ENCODE peak calls at places on chromosome 13, in ten cellular contexts. W is cardiac fibroblast, V is RWPE1, J is fibroblast of the aortic adventitia, O is AG09309, R is epithelial cell of proximal tubule, M is keratinocyte, Q is cardiac muscle cell, X is upper lobe of left lung, L is mammary epithelial cell. C is an unnamed sample.

GRCh38 chr13:73231456-73231855 is 172.7 kb downstream of the KLF5 start:
- DNase-seq in L (no peak), V (no peak), M (no peak), X (no peak), Q (no peak), J (no peak), W (no peak), R (no peak), O (no peak), C (no peak)

GRCh38 chr13:107124129-107124718 is 556.3 kb upstream of the ARGLU1 start:
- DNase-seq in Q (peak; percentile 38), M (no peak), W (peak; percentile 26), V (peak; percentile 16), J (peak; percentile 5), O (no peak), X (no peak), R (no peak), L (no peak), C (no peak)

GRCh38 chr13:39016789-39017188 is 21.1 kb downstream of the PROSER1 start:
- DNase-seq in L (peak; percentile 37), O (no peak), J (peak; percentile 13), V (peak; percentile 33), W (peak; percentile 45), Q (peak; percentile 21), M (no peak), R (no peak), X (no peak), C (peak; percentile 50)

GRCh38 chr13:114113961-114114360 is 18.5 kb downstream of the RASA3 start:
- DNase-seq in L (no peak), V (no peak), W (no peak), Q (no peak), R (no peak), J (no peak), O (no peak), M (no peak), X (no peak), C (no peak)

GRCh38 chr13:95607363-95607762 is 37.1 kb downstream of the DZIP1 start:
- DNase-seq in J (peak; percentile 73), Q (no peak), V (peak; percentile 48), M (no peak), O (peak; percentile 13), X (no peak), R (peak; percentile 70), W (peak; percentile 87), L (peak; percentile 86), C (no peak)

GRCh38 chr13:112671359-112671758 is 18.5 kb upstream of the ATP11A start:
- DNase-seq in V (no peak), M (no peak), O (no peak), L (no peak), W (no peak), R (no peak), X (no peak), J (no peak), Q (no peak), C (no peak)

GRCh38 chr13:44359983-44360375 is 13.6 kb upstream of the SERP2 start:
- DNase-seq in L (peak; percentile 35), M (no peak), O (no peak), Q (no peak), R (no peak), J (no peak), V (no peak), X (no peak), W (no peak), C (no peak)

GRCh38 chr13:112994084-112994780 is 25.2 kb downstream of the MCF2L start:
- DNase-seq in V (no peak), O (no peak), M (no peak), L (peak; percentile 4), J (no peak), X (no peak), Q (no peak), W (no peak), R (no peak), C (no peak)

GRCh38 chr13:98321356-98321755 is 144.3 kb upstream of the RNF113B start:
- DNase-seq in O (no peak), X (no peak), R (no peak), M (no peak), L (no peak), J (no peak), Q (no peak), V (no peak), W (no peak), C (no peak)

GRCh38 chr13:106329941-106330340 is 205.5 kb downstream of the EFNB2 start:
- DNase-seq in L (no peak), V (no peak), W (no peak), J (no peak), X (no peak), O (no peak), Q (no peak), R (no peak), M (no peak), C (no peak)

GRCh38 chr13:47708386-47708785 is 292.7 kb downstream of the SUCLA2 start:
- DNase-seq in R (no peak), Q (no peak), M (no peak), X (no peak), J (peak; percentile 9), W (peak; percentile 2), V (peak; percentile 52), O (no peak), L (peak; percentile 70), C (no peak)

GRCh38 chr13:69545500-69546025 is 562.1 kb upstream of the ATXN8OS start:
- DNase-seq in V (no peak), M (no peak), L (no peak), O (no peak), X (no peak), W (no peak), J (no peak), R (no peak), Q (no peak), C (no peak)

GRCh38 chr13:43785166-43785680 is 1.5 kb downstream of the ENOX1 start:
- DNase-seq in J (peak; percentile 29), L (no peak), O (no peak), Q (no peak), X (no peak), R (no peak), W (no peak), V (no peak), M (no peak), C (no peak)

GRCh38 chr13:81106348-81106747 is 765.4 kb upstream of the SPRY2 start:
- DNase-seq in W (no peak), V (no peak), R (no peak), L (no peak), J (no peak), Q (no peak), X (no peak), M (no peak), O (no peak), C (no peak)

GRCh38 chr13:100534911-100535310 is 53.7 kb downstream of the GGACT start:
- DNase-seq in M (no peak), O (no peak), J (peak; percentile 2), W (no peak), V (no peak), R (no peak), L (no peak), X (no peak), Q (no peak), C (no peak)

GRCh38 chr13:100532090-100532766 is 56.4 kb downstream of the GGACT start:
- DNase-seq in M (no peak), V (no peak), Q (no peak), W (no peak), X (no peak), L (no peak), J (no peak), O (no peak), R (no peak), C (no peak)

GRCh38 chr13:100532836-100533435 is 55.7 kb downstream of the GGACT start:
- DNase-seq in O (no peak), Q (no peak), L (no peak), R (no peak), V (no peak), M (no peak), X (no peak), W (no peak), J (no peak), C (no peak)

GRCh38 chr13:100534147-100534818 is 54.3 kb downstream of the GGACT start:
- DNase-seq in O (no peak), X (no peak), Q (no peak), V (no peak), J (no peak), R (no peak), L (no peak), W (no peak), M (no peak), C (no peak)

GRCh38 chr13:100533588-100534041 is 55.0 kb downstream of the GGACT start:
- DNase-seq in M (no peak), O (no peak), X (no peak), L (no peak), V (no peak), R (no peak), J (no peak), W (no peak), Q (no peak), C (no peak)
- TF ChIP-seq CTCF in M (no peak), O (no peak), X (no peak), L (no peak), V (no peak), R (no peak), J (no peak), W (no peak), Q (no peak), C (no peak)

GRCh38 chr13:26074706-26075105 is 22.9 kb upstream of the SHISA2 start:
- DNase-seq in V (no peak), M (no peak), R (no peak), W (peak; percentile 65), L (peak; percentile 31), J (peak; percentile 8), O (no peak), Q (no peak), X (no peak), C (no peak)
- TF ChIP-seq CTCF in V (no peak), M (peak; percentile 12), R (peak; percentile 44), W (peak; percentile 11), L (peak; percentile 29), J (no peak), O (no peak), Q (peak; percentile 11), X (no peak), C (no peak)

DNA sequence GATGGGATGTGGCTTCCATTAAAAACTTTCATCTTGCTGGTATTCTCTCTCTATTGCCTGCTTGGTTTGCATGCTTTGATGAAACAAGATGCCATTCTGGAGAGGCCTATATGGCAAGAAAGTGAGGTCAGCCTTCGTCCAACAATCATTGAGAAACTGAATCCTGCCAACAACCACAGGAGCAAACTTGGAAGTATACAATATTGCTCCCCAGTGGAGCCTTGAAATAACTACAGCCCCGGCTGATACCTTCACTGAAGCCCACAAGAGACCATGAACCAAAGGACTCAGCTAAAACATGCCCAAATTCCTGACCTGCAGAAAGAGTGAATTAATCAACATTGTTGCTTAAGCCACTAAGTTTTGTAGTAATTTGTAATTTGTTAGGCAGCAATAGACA is 82.5 kb upstream of the FGF14 start:
- DNase-seq in M (no peak), W (peak; percentile 18), J (peak; percentile 13), V (peak; percentile 13), R (peak; percentile 4), X (no peak), L (peak; percentile 17), O (no peak), Q (peak; percentile 19), C (no peak)
- TF ChIP-seq CTCF in M (peak; percentile 31), W (no peak), J (no peak), V (no peak), R (peak; percentile 53), X (no peak), L (peak; percentile 34), O (no peak), Q (no peak), C (no peak)

DNA sequence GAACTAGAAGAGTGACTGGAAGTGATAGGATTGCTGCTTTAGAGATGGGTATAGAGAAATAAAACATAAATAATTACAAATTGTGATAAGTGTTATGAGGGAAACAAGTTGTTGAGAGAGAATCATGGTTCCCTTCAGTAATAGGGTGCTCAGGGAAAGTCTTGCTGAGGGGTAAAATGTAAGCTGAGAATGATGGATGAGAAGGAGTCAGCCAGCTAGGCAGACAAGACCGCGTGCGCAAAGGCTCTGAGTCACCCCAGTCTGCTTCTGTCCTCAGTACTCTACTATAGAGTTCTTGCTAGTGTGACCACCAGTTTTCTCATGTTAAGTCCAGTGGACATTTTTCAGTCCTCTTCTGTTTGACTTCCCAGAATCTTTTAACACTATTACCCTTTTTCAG is 39.5 kb downstream of the PCCA start:
- DNase-seq in L (peak; percentile 8), R (no peak), J (peak; percentile 6), Q (no peak), V (no peak), M (no peak), O (no peak), X (no peak), W (peak; percentile 29), C (peak; percentile 54)
- TF ChIP-seq CTCF in L (no peak), R (no peak), J (no peak), Q (no peak), V (no peak), M (no peak), O (no peak), X (no peak), W (no peak), C (no peak)

C was measured in activated CD8-positive, alpha-beta T cell treated with anti-CD3 and anti-CD28 coated beads for 36 hours.